ENCODE peak calls at places on chromosome 18, in four cellular contexts. G, A, T and K are unnamed samples.

GRCh38 chr18:50114448-50114847 is 80.5 kb downstream of the MYO5B start:
- DNase-seq in G (no peak), A (no peak), T (no peak), K (no peak)

GRCh38 chr18:23824235-23824634 is 135.0 kb downstream of the LAMA3 start:
- DNase-seq in G (no peak), A (no peak), T (no peak), K (no peak)

GRCh38 chr18:54931152-54931551 is 28.1 kb downstream of the CCDC68 start:
- DNase-seq in G (no peak), A (no peak), T (no peak), K (no peak)

GRCh38 chr18:57980573-57981348 is 63.3 kb upstream of the NEDD4L start:
- DNase-seq in G (no peak), A (no peak), T (no peak), K (no peak)

GRCh38 chr18:35022430-35023001 is 18.7 kb upstream of the MAPRE2 start:
- DNase-seq in G (no peak), A (no peak), T (no peak), K (no peak)

GRCh38 chr18:3283908-3284307 is 22.0 kb downstream of the MYL12B start:
- DNase-seq in G (no peak), A (no peak), T (no peak), K (no peak)

GRCh38 chr18:22363867-22364463 is 53.8 kb downstream of the CTAGE1 start:
- DNase-seq in G (no peak), A (no peak), T (no peak), K (no peak)

GRCh38 chr18:6729247-6730091 is at the start of gene ARHGAP28:
- DNase-seq in G (peak; percentile 94), A (peak; percentile 68), T (peak; percentile 25), K (peak; percentile 25)

GRCh38 chr18:76491436-76491800 is 3.6 kb downstream of the ZNF516 start:
- DNase-seq in G (peak; percentile 87), A (no peak), T (peak; percentile 71), K (peak; percentile 61)

GRCh38 chr18:76491801-76492668 is 3.0 kb downstream of the ZNF516 start:
- DNase-seq in G (peak; percentile 70), A (no peak), T (no peak), K (no peak)

GRCh38 chr18:76494181-76494540 is 881 bp downstream of the ZNF516 start:
- DNase-seq in G (no peak), A (no peak), T (peak; percentile 29), K (no peak)

GRCh38 chr18:76493213-76494107 is 1.6 kb downstream of the ZNF516 start:
- DNase-seq in G (peak; percentile 54), A (no peak), T (no peak), K (peak; percentile 34)

GRCh38 chr18:76492669-76493212 is 2.3 kb downstream of the ZNF516 start:
- DNase-seq in G (peak; percentile 100), A (peak; percentile 33), T (peak; percentile 91), K (peak; percentile 81)
- TF ChIP-seq POLR2A in G (peak; percentile 62), A (no peak), T (peak; percentile 26), K (peak; percentile 57)

GRCh38 chr18:267688-268552 is at the start of gene THOC1:
- DNase-seq in G (peak; percentile 93), A (peak; percentile 83), T (peak; percentile 91), K (peak; percentile 91)
- TF ChIP-seq POLR2A in G (peak; percentile 76), A (peak; percentile 83), T (peak; percentile 75), K (peak; percentile 94)

GRCh38 chr18:12944724-12945123 is 3.1 kb upstream of the SEH1L start:
- DNase-seq in G (peak; percentile 44), A (peak; percentile 12), T (no peak), K (no peak)

GRCh38 chr18:12943200-12943599 is 4.6 kb upstream of the SEH1L start:
- DNase-seq in G (no peak), A (no peak), T (no peak), K (no peak)

GRCh38 chr18:12946549-12947354 is 1.1 kb upstream of the SEH1L start:
- DNase-seq in G (peak; percentile 64), A (peak; percentile 17), T (peak; percentile 39), K (peak; percentile 11)

GRCh38 chr18:12948055-12948804 is 419 bp downstream of the SEH1L start:
- DNase-seq in G (peak; percentile 93), A (peak; percentile 81), T (peak; percentile 95), K (peak; percentile 79)

GRCh38 chr18:12947355-12948054 is at the start of gene SEH1L:
- DNase-seq in G (peak; percentile 98), A (peak; percentile 86), T (peak; percentile 100), K (peak; percentile 95)
- TF ChIP-seq POLR2A in G (peak; percentile 54), A (peak; percentile 59), T (peak; percentile 49), K (no peak)

GRCh38 chr18:47929681-47930085 is 776 bp downstream of the SMAD2 start:
- DNase-seq in G (no peak), A (no peak), T (no peak), K (no peak)

GRCh38 chr18:47930086-47930843 is at the start of gene SMAD2:
- DNase-seq in G (peak; percentile 86), A (peak; percentile 7), T (peak; percentile 82), K (peak; percentile 52)

GRCh38 chr18:47931707-47932103 is 1.2 kb upstream of the SMAD2 start:
- DNase-seq in G (peak; percentile 28), A (no peak), T (peak; percentile 41), K (no peak)

GRCh38 chr18:47932170-47932569 is 1.7 kb upstream of the SMAD2 start:
- DNase-seq in G (no peak), A (no peak), T (no peak), K (no peak)

DNA sequence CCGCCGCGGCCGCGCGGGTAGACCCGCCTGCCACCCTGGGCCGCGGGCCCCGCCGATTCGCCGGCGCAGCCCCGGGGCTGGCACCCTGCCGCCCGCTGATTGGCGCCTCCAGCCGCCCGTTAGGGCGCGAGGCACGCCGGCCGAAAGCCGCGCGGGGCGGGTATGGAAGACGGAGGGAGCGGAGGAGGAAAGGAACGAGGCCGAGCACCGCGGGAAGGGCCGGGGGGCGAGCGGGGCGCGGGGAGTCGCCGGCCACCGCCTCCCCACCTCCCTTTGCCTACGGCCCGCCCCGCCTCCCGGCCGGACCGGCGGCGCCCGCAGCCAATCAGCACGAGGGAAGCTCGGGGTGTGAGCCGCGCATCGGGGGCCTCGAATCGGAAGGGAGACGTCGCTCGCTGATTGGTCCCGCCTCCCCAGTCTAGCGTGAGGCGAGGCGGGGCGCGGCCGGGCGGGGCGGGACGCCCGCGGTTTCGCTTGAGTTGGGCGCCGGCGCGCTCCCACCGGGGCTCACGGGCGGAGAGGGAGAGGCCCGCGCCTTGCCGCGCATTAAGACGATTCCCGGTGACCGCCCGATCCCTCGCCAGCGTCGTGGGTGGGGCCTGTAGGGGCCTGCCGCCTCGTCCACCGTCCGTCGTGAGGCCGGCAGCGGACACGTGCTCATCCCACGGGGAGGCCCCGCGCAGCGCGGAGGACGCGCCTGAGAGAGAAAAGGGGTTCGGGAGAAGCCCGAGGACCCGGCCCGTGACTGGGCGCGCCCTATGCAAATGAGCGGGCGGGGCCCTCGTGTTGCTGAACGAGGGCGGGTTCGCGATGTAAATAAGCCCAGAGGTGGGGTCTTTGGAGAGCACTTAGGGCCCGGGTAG is 616 bp upstream of the SMAD2 start:
- DNase-seq in G (peak; percentile 96), A (peak; percentile 74), T (peak; percentile 96), K (peak; percentile 78)
- TF ChIP-seq POLR2A in G (peak; percentile 47), A (peak; percentile 53), T (peak; percentile 54), K (peak; percentile 49)

GRCh38 chr18:13619505-13620205 is 106.7 kb downstream of the FAM210A start:
- DNase-seq in G (no peak), A (no peak), T (no peak), K (no peak)
- TF ChIP-seq POLR2A in G (no peak), A (no peak), T (no peak), K (no peak)

DNA sequence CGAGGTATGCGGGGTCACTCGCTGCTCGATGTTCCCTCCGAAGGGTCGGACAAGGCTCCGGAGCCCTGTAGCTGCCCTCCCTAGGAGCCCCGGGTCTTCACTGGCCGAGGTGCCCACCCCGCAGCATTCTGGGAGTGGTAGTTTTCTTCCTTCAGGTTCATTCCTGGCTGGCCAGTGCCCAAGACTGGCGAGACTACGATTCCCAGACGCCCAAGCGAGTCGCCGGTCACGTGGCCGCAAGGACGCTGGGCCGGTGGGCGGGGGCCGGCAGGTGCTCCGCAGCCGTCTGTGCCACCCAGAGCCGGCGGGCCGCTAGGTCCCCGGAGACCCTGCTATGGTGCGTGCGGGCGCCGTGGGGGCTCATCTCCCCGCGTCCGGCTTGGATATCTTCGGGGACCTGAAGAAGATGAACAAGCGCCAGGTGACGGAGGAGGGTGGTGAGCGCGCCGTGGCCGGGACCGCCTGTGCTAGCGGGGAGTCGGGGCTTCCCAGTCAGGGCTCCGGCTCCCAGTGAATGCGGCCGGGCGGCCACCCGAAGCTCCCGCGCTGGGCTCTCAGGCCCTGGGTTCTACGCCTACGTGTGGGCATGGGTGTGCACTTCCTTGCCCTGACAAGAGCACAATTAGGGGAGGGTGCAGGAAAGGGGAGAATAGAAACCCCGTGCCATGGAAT is at the start of gene SEC11C:
- DNase-seq in G (peak; percentile 97), A (peak; percentile 66), T (peak; percentile 95), K (peak; percentile 80)
- TF ChIP-seq POLR2A in G (peak; percentile 21), A (peak; percentile 51), T (no peak), K (peak; percentile 64)

DNA sequence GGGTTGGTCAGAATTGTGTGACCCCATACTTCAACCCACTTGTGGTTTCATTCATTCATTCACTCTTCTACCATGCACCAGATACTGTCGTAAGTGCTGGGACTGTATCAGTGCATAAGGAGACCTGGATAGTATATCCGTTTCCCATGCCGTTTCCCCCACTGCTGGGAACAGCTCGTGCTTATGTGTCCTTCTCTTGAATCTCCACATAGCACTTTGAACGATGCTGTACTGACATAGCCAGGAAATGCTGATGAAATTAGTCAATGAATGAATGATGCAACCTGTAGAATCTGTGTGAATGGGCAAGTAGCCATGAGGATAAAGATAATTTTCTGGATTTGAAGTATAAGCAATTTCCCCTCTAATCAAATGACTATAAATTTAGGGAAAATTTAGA is 276.1 kb downstream of the BCL2 start:
- DNase-seq in G (no peak), A (no peak), T (no peak), K (no peak)
- TF ChIP-seq POLR2A in G (no peak), A (no peak), T (no peak), K (no peak)